ENCODE peak calls at places on chromosome 12, in seven cellular contexts. D is A549, N is H1, S is IMR-90, H is gastrocnemius medialis, W is K562, F is sigmoid colon. J is an unnamed sample.

GRCh38 chr12:99302874-99303273 is 344.7 kb upstream of the GARIN6 start:
- DNase-seq in D (no peak), S (no peak), H (no peak), F (no peak), W (no peak), N (no peak), J (no peak)

GRCh38 chr12:30003321-30003720 is 219.6 kb upstream of the TMTC1 start:
- DNase-seq in N (no peak), D (no peak), F (no peak), W (no peak), S (no peak), H (no peak), J (no peak)

GRCh38 chr12:1778911-1779310 is 41.5 kb upstream of the LRTM2 start:
- DNase-seq in F (no peak), N (no peak), W (no peak), H (no peak), D (no peak), S (no peak), J (no peak)

GRCh38 chr12:94717112-94717511 is 66.8 kb upstream of the TMCC3 start:
- DNase-seq in H (no peak), F (no peak), N (no peak), D (no peak), W (no peak), S (no peak), J (no peak)

GRCh38 chr12:26466709-26467108 is 271.3 kb downstream of the SSPN start:
- DNase-seq in N (no peak), F (no peak), D (no peak), H (no peak), S (no peak), W (no peak), J (no peak)

GRCh38 chr12:125111403-125111802 is 46.2 kb downstream of the AACS start:
- DNase-seq in W (no peak), H (no peak), S (peak), N (no peak), D (no peak), F (no peak), J (no peak)

GRCh38 chr12:88594780-88595179 is 14.5 kb upstream of the KITLG start:
- DNase-seq in S (no peak), H (no peak), F (no peak), D (no peak), W (no peak), N (no peak), J (no peak)

GRCh38 chr12:62732861-62733427 is 202.0 kb downstream of the PPM1H start:
- DNase-seq in D (peak), S (peak), W (no peak), N (no peak), H (no peak), F (no peak), J (peak)

GRCh38 chr12:118050972-118051910 is 9.7 kb downstream of the WSB2 start:
- DNase-seq in D (no peak), F (no peak), N (no peak), S (no peak), H (no peak), W (no peak), J (no peak)

GRCh38 chr12:40993158-40993557 is 195.0 kb upstream of the PDZRN4 start:
- DNase-seq in F (no peak), H (no peak), W (no peak), S (no peak), D (no peak), N (no peak), J (no peak)

GRCh38 chr12:79818856-79819255 is 116.0 kb downstream of the PPP1R12A start:
- DNase-seq in S (no peak), F (no peak), H (no peak), N (no peak), W (no peak), D (no peak), J (no peak)

GRCh38 chr12:17853054-17853453 is 236.9 kb downstream of the RERGL start:
- DNase-seq in W (no peak), F (no peak), S (no peak), D (no peak), H (no peak), N (no peak), J (no peak)

GRCh38 chr12:130672122-130672825 is 43.8 kb downstream of the RIMBP2 start:
- DNase-seq in H (no peak), D (no peak), F (no peak), W (no peak), N (no peak), S (no peak), J (no peak)

GRCh38 chr12:7125632-7126227 is 3.0 kb downstream of the RBP5 start:
- DNase-seq in W (no peak), H (no peak), N (no peak), S (no peak), F (no peak), D (no peak), J (no peak)

GRCh38 chr12:55659486-55660385 is 23.0 kb downstream of the OR10P1 start:
- DNase-seq in F (peak), N (no peak), W (no peak), H (peak), S (peak), D (no peak), J (peak)

GRCh38 chr12:47636908-47637780 is 68.7 kb downstream of the RPAP3 start:
- DNase-seq in H (no peak), D (no peak), W (no peak), S (no peak), F (no peak), N (peak), J (no peak)

GRCh38 chr12:7081037-7081436 is 11.2 kb downstream of the C1R start:
- DNase-seq in H (no peak), F (no peak), W (no peak), N (no peak), D (no peak), S (no peak), J (no peak)

GRCh38 chr12:26771861-26772260 is 61.1 kb downstream of the ITPR2 start:
- DNase-seq in S (no peak), H (no peak), N (no peak), W (no peak), F (no peak), D (no peak), J (no peak)

GRCh38 chr12:4214912-4215861 is 58.4 kb upstream of the CCND2 start:
- DNase-seq in W (no peak), D (no peak), N (no peak), H (peak), F (peak), S (no peak), J (peak)

GRCh38 chr12:46402451-46402850 is 29.9 kb upstream of the SLC38A2 start:
- DNase-seq in W (no peak), S (peak), D (no peak), F (peak), H (no peak), N (no peak), J (peak)

GRCh38 chr12:117294206-117294605 is 67.2 kb downstream of the NOS1 start:
- DNase-seq in H (no peak), D (no peak), W (peak), F (no peak), S (no peak), N (no peak), J (no peak)

GRCh38 chr12:114691810-114692557 is 8.0 kb upstream of the TBX3 start:
- DNase-seq in D (no peak), N (no peak), H (no peak), F (peak), W (no peak), S (no peak), J (peak)

GRCh38 chr12:30813741-30814687 is 59.3 kb upstream of the CAPRIN2 start:
- DNase-seq in N (no peak), W (no peak), S (peak), F (no peak), D (no peak), H (no peak), J (no peak)

GRCh38 chr12:111773801-111774551 is 7.2 kb downstream of the ALDH2 start:
- DNase-seq in N (no peak), W (no peak), F (peak), D (no peak), S (peak), H (peak), J (no peak)

GRCh38 chr12:111041091-111041490 is 120.7 kb upstream of the MYL2 start:
- DNase-seq in W (no peak), S (no peak), D (no peak), H (no peak), N (no peak), F (no peak), J (no peak)

GRCh38 chr12:19643635-19644034 is 204.3 kb downstream of the AEBP2 start:
- DNase-seq in H (no peak), D (peak), W (no peak), N (peak), S (peak), F (no peak), J (peak)

GRCh38 chr12:58105225-58106119 is 164.1 kb downstream of the ATP23 start:
- DNase-seq in S (peak), H (no peak), D (peak), F (no peak), W (no peak), N (no peak), J (no peak)

GRCh38 chr12:43957732-43958131 is 121.9 kb downstream of the TMEM117 start:
- DNase-seq in W (peak), N (no peak), F (no peak), H (no peak), S (peak), D (peak), J (no peak)

GRCh38 chr12:10135126-10135525 is 5.1 kb upstream of the CLEC7A start:
- DNase-seq in N (no peak), H (no peak), F (no peak), S (no peak), D (no peak), W (no peak), J (no peak)

GRCh38 chr12:117045998-117046374 is 53.2 kb downstream of the TESC start:
- DNase-seq in D (no peak), S (no peak), H (no peak), F (no peak), N (no peak), W (peak), J (no peak)

GRCh38 chr12:11749943-11750690 is 100.6 kb downstream of the ETV6 start:
- DNase-seq in S (no peak), F (no peak), H (no peak), N (no peak), D (no peak), W (no peak), J (peak)

GRCh38 chr12:132046561-132046960 is 96.8 kb downstream of the EP400 start:
- DNase-seq in N (no peak), W (no peak), D (no peak), F (peak), H (no peak), S (peak), J (no peak)

GRCh38 chr12:67666605-67667004 is 18.1 kb downstream of the DYRK2 start:
- DNase-seq in W (no peak), D (no peak), H (no peak), S (no peak), N (no peak), F (no peak), J (no peak)
- H3K27ac ChIP-seq in W (no peak), D (no peak), H (peak), S (no peak), N (no peak), F (peak), J (no peak)

GRCh38 chr12:120230326-120230973 is 29.5 kb upstream of the RPLP0 start:
- DNase-seq in W (peak), D (peak), F (peak), H (peak), N (peak), S (peak), J (peak)

GRCh38 chr12:120229583-120230325 is 28.8 kb upstream of the RPLP0 start:
- DNase-seq in H (peak), F (peak), D (no peak), S (no peak), W (no peak), N (no peak), J (no peak)

GRCh38 chr12:120228041-120228290 is 27.1 kb upstream of the RPLP0 start:
- DNase-seq in H (no peak), F (no peak), D (no peak), W (no peak), S (no peak), N (no peak), J (no peak)

GRCh38 chr12:120228291-120229070 is 27.6 kb upstream of the RPLP0 start:
- DNase-seq in W (peak), S (peak), F (peak), N (peak), H (peak), D (peak), J (peak)

DNA sequence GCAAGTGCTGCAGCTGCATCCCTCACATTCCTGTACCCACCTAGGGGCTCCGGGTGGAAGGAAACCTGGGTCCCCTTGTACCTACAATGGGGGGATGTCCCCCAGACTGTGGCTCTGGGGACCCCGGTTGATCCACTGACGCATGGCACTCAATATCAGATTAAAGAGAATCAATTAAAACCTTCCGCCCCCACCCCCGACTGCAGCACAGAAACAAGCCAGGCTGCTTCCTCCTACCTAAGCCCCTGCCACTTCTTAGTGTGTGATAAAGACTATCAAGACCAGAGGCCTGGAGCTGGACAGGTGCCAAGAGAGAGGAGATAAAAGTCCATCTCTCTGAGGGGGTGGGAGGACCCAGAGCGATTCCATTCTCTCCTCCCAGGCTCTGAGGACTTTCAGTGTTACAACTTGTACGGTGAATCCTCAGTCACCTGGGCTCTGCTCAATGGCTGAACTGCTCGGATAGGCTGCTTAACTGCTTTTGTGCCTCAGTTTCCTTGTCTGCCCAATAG is 28.2 kb upstream of the RPLP0 start:
- DNase-seq in N (no peak), W (peak), F (peak), H (peak), D (no peak), S (no peak), J (peak)
- H3K4me3 ChIP-seq in N (peak), W (peak), F (no peak), H (peak), D (no peak), S (no peak), J (no peak)

GRCh38 chr12:12823811-12824210 is 10.7 kb downstream of the DDX47 start:
- DNase-seq in F (no peak), W (no peak), N (no peak), S (no peak), D (no peak), H (no peak), J (no peak)
- TF ChIP-seq POLR2A in F (no peak), W (no peak), N (no peak), S (no peak), D (no peak), H (no peak), J (no peak)

GRCh38 chr12:50615534-50616296 is 110.9 kb downstream of the DIP2B start:
- DNase-seq in S (peak), H (no peak), D (no peak), N (no peak), F (no peak), W (no peak), J (no peak)
- H3K27ac ChIP-seq in S (no peak), H (no peak), D (peak), N (no peak), F (peak), W (peak), J (no peak)

DNA sequence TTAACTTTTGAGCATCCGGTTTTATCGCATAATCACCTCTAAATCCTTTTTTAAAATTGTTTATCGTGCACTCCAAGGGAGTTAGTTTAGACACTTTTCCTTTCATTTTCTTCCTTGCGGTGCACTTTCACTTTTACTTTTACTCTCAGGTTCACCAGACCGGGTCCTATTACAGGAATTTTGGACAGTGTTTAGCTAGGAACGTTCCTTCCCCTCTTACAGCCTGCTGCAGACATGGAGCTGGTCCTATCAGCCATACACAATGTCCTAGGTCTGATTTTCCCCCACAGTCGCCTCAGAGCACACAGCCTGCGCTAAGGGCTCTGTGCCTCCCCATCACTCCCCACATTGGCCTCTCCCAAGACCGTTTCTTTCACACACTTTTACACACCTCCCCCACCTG is 103.9 kb downstream of the ALG10 start:
- DNase-seq in W (no peak), S (no peak), N (no peak), H (no peak), D (no peak), F (no peak), J (no peak)
- H3K4me3 ChIP-seq in W (peak), S (no peak), N (no peak), H (no peak), D (no peak), F (no peak), J (no peak)

GRCh38 chr12:122757568-122757967 is 4.9 kb downstream of the DENR start:
- DNase-seq in N (no peak), H (no peak), D (no peak), F (no peak), W (peak), S (no peak), J (no peak)

GRCh38 chr12:122749569-122750332 is 2.9 kb upstream of the DENR start:
- DNase-seq in W (peak), D (peak), F (no peak), S (no peak), H (no peak), N (no peak), J (no peak)

GRCh38 chr12:122754790-122755189 is 2.2 kb downstream of the DENR start:
- DNase-seq in D (no peak), W (no peak), H (no peak), F (no peak), S (no peak), N (no peak), J (no peak)

GRCh38 chr12:122753213-122753571 is 568 bp downstream of the DENR start:
- DNase-seq in S (no peak), F (no peak), D (no peak), W (no peak), N (no peak), H (no peak), J (no peak)

GRCh38 chr12:122752464-122753212 is at the start of gene DENR:
- DNase-seq in S (peak), W (peak), H (peak), F (peak), D (peak), N (peak), J (peak)
- TF ChIP-seq POLR2A in S (peak), W (peak), H (peak), F (peak), D (peak), N (peak), J (peak)

DNA sequence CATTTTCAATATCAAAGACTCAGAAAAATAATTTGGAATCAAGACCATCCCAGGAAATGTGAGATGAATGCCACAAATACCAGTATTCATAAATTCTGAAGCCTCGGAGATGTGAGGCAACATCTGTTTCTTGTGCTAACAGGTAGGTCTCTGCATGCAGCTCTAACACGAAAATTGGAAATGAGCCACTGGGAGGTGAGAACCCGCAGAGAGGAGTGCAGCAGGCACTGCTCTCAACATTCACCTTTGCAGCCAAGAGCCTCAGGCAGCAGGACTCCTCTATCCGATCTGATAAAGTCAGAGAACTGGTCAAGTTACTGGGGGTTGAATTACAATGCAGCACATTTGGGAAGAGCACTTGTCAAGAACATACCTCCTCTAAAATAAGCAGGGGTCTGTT is 209.4 kb upstream of the KRR1 start:
- DNase-seq in D (no peak), F (no peak), N (no peak), S (no peak), W (no peak), H (no peak), J (no peak)
- H3K27ac ChIP-seq in D (peak), F (no peak), N (no peak), S (peak), W (no peak), H (no peak), J (no peak)

J was measured in adrenal gland.